ENCODE peak calls at places on chromosomes 11 and 22, in ten cellular contexts. One of them, this sample, is unnamed.

GRCh38 chr11:72573380-72573949 is 100.8 kb downstream of the PDE2A start:
- DNase-seq in ovary: no peak
- DNase-seq in adrenal gland: no peak
- DNase-seq in WERI-Rb-1: peak; percentile 65
- DNase-seq in testis: peak; percentile 41
- DNase-seq in tibial nerve: no peak
- DNase-seq in uterus: no peak
- DNase-seq in astrocyte of the spinal cord: peak; percentile 12
- DNase-seq in cardiac muscle cell: peak; percentile 43
- DNase-seq in choroid plexus epithelial cell: peak; percentile 58
- DNase-seq in this sample: peak; percentile 36

GRCh38 chr11:12765428-12765827 is 91.2 kb downstream of the TEAD1 start:
- DNase-seq in choroid plexus epithelial cell: peak; percentile 67
- DNase-seq in astrocyte of the spinal cord: peak; percentile 66
- DNase-seq in WERI-Rb-1: peak; percentile 31
- DNase-seq in tibial nerve: no peak
- DNase-seq in testis: no peak
- DNase-seq in uterus: no peak
- DNase-seq in cardiac muscle cell: no peak
- DNase-seq in ovary: peak; percentile 73
- DNase-seq in adrenal gland: no peak
- DNase-seq in this sample: no peak

GRCh38 chr11:46895821-46896220 is 22.5 kb downstream of the LRP4 start:
- DNase-seq in astrocyte of the spinal cord: peak; percentile 35
- DNase-seq in ovary: no peak
- DNase-seq in uterus: no peak
- DNase-seq in tibial nerve: no peak
- DNase-seq in cardiac muscle cell: no peak
- DNase-seq in testis: peak; percentile 65
- DNase-seq in choroid plexus epithelial cell: no peak
- DNase-seq in adrenal gland: peak; percentile 41
- DNase-seq in WERI-Rb-1: no peak
- DNase-seq in this sample: no peak

GRCh38 chr11:43992138-43992537 is 49.7 kb downstream of the C11orf96 start:
- DNase-seq in cardiac muscle cell: no peak
- DNase-seq in uterus: no peak
- DNase-seq in testis: no peak
- DNase-seq in ovary: no peak
- DNase-seq in astrocyte of the spinal cord: no peak
- DNase-seq in tibial nerve: no peak
- DNase-seq in adrenal gland: no peak
- DNase-seq in choroid plexus epithelial cell: no peak
- DNase-seq in WERI-Rb-1: peak; percentile 90
- DNase-seq in this sample: no peak

GRCh38 chr11:62796281-62796680 is 4.5 kb upstream of the TMEM223 start:
- DNase-seq in astrocyte of the spinal cord: no peak
- DNase-seq in cardiac muscle cell: no peak
- DNase-seq in WERI-Rb-1: no peak
- DNase-seq in tibial nerve: no peak
- DNase-seq in uterus: no peak
- DNase-seq in testis: no peak
- DNase-seq in ovary: no peak
- DNase-seq in choroid plexus epithelial cell: no peak
- DNase-seq in adrenal gland: no peak
- DNase-seq in this sample: no peak

GRCh38 chr11:113705871-113706654 is at the start of gene TMPRSS5:
- DNase-seq in WERI-Rb-1: no peak
- DNase-seq in ovary: no peak
- DNase-seq in uterus: no peak
- DNase-seq in tibial nerve: no peak
- DNase-seq in cardiac muscle cell: no peak
- DNase-seq in choroid plexus epithelial cell: no peak
- DNase-seq in adrenal gland: no peak
- DNase-seq in astrocyte of the spinal cord: no peak
- DNase-seq in testis: no peak
- DNase-seq in this sample: no peak

GRCh38 chr11:133835258-133836075 is 9.8 kb downstream of the SPATA19 start:
- DNase-seq in adrenal gland: peak; percentile 62
- DNase-seq in choroid plexus epithelial cell: peak; percentile 45
- DNase-seq in WERI-Rb-1: peak; percentile 69
- DNase-seq in cardiac muscle cell: peak; percentile 69
- DNase-seq in ovary: no peak
- DNase-seq in tibial nerve: peak; percentile 40
- DNase-seq in astrocyte of the spinal cord: peak; percentile 29
- DNase-seq in uterus: no peak
- DNase-seq in testis: peak; percentile 66
- DNase-seq in this sample: peak; percentile 73

GRCh38 chr22:37173709-37174108 is 14.3 kb downstream of the C1QTNF6 start:
- DNase-seq in cardiac muscle cell: peak; percentile 85
- DNase-seq in tibial nerve: peak; percentile 67
- DNase-seq in adrenal gland: peak; percentile 56
- DNase-seq in WERI-Rb-1: no peak
- DNase-seq in testis: no peak
- DNase-seq in ovary: no peak
- DNase-seq in uterus: peak; percentile 31
- DNase-seq in choroid plexus epithelial cell: peak; percentile 26
- DNase-seq in astrocyte of the spinal cord: no peak
- DNase-seq in this sample: no peak

DNA sequence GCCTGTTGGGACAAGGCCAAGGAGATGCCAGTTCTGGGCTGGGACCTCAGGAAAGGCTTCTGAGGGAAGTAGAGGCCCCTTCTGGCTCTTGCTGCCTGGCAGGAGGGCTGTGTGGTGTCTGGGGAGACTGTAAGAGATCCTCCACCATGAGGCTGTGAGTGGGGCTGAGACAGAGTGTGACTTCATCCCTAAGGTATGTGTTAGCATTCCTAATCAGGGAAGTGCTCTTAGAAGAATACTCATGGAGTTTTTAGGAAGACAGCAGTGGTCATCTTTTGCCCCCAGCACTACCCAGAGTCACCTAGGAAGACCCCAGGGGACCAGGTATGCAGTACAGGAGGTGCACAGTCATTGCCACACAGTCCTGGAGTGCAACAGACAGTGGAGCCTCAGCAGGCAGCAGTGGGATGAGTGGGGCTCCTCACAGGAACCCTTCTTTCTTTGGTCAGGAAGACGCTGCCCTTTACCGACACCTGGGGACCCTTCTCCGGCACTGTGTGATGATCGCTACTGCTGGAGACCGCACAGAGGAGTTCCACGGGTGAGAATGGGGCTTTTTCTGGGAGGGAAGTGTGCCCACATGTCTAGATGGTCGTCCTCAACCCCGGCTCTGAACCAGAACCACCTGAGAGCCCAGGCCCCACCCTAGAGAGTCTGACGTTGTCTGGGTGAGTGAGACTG is 2.8 kb downstream of the RIC8A start:
- DNase-seq in WERI-Rb-1: no peak
- DNase-seq in adrenal gland: peak; percentile 17
- DNase-seq in testis: peak; percentile 11
- DNase-seq in cardiac muscle cell: peak; percentile 66
- DNase-seq in astrocyte of the spinal cord: peak; percentile 65
- DNase-seq in tibial nerve: no peak
- DNase-seq in ovary: peak; percentile 24
- DNase-seq in uterus: no peak
- DNase-seq in choroid plexus epithelial cell: peak; percentile 89
- DNase-seq in this sample: no peak
- H3K4me3 ChIP-seq in WERI-Rb-1: no peak overlapping the region
- H3K4me3 ChIP-seq in adrenal gland: no peak overlapping the region
- H3K4me3 ChIP-seq in testis: no peak overlapping the region
- H3K4me3 ChIP-seq in cardiac muscle cell: no peak overlapping the region
- H3K4me3 ChIP-seq in astrocyte of the spinal cord: peak overlapping the region; percentile 90
- H3K4me3 ChIP-seq in tibial nerve: no peak overlapping the region
- H3K4me3 ChIP-seq in ovary: no peak overlapping the region
- H3K4me3 ChIP-seq in uterus: peak overlapping the region; percentile 92
- H3K4me3 ChIP-seq in choroid plexus epithelial cell: peak overlapping the region; percentile 96
- H3K4me3 ChIP-seq in this sample: no peak overlapping the region

GRCh38 chr11:118872403-118872821 is 11.3 kb upstream of the CXCR5 start:
- DNase-seq in cardiac muscle cell: no peak
- DNase-seq in astrocyte of the spinal cord: no peak
- DNase-seq in adrenal gland: no peak
- DNase-seq in ovary: peak; percentile 70
- DNase-seq in WERI-Rb-1: no peak
- DNase-seq in tibial nerve: no peak
- DNase-seq in testis: peak; percentile 28
- DNase-seq in uterus: no peak
- DNase-seq in choroid plexus epithelial cell: no peak
- DNase-seq in this sample: peak; percentile 88

GRCh38 chr11:118873804-118874203 is 9.9 kb upstream of the CXCR5 start:
- DNase-seq in astrocyte of the spinal cord: no peak
- DNase-seq in uterus: no peak
- DNase-seq in WERI-Rb-1: no peak
- DNase-seq in tibial nerve: no peak
- DNase-seq in choroid plexus epithelial cell: no peak
- DNase-seq in ovary: no peak
- DNase-seq in testis: no peak
- DNase-seq in cardiac muscle cell: no peak
- DNase-seq in adrenal gland: no peak
- DNase-seq in this sample: no peak

GRCh38 chr11:118876261-118876660 is 7.4 kb upstream of the CXCR5 start:
- DNase-seq in choroid plexus epithelial cell: no peak
- DNase-seq in testis: no peak
- DNase-seq in cardiac muscle cell: no peak
- DNase-seq in tibial nerve: no peak
- DNase-seq in adrenal gland: no peak
- DNase-seq in uterus: no peak
- DNase-seq in WERI-Rb-1: no peak
- DNase-seq in astrocyte of the spinal cord: no peak
- DNase-seq in ovary: no peak
- DNase-seq in this sample: no peak

GRCh38 chr11:118868659-118869058 is 15.0 kb upstream of the CXCR5 start:
- DNase-seq in uterus: no peak
- DNase-seq in choroid plexus epithelial cell: no peak
- DNase-seq in tibial nerve: no peak
- DNase-seq in testis: no peak
- DNase-seq in WERI-Rb-1: no peak
- DNase-seq in cardiac muscle cell: no peak
- DNase-seq in adrenal gland: no peak
- DNase-seq in astrocyte of the spinal cord: no peak
- DNase-seq in ovary: no peak
- DNase-seq in this sample: no peak

GRCh38 chr11:118870396-118871343 is 13.0 kb upstream of the CXCR5 start:
- DNase-seq in ovary: peak; percentile 50
- DNase-seq in uterus: peak; percentile 65
- DNase-seq in astrocyte of the spinal cord: no peak
- DNase-seq in tibial nerve: peak; percentile 65
- DNase-seq in adrenal gland: peak; percentile 53
- DNase-seq in WERI-Rb-1: no peak
- DNase-seq in choroid plexus epithelial cell: peak; percentile 68
- DNase-seq in cardiac muscle cell: peak; percentile 54
- DNase-seq in testis: no peak
- DNase-seq in this sample: peak; percentile 76
- TF ChIP-seq CTCF in ovary: no peak
- TF ChIP-seq CTCF in uterus: no peak
- TF ChIP-seq CTCF in astrocyte of the spinal cord: peak; percentile 10
- TF ChIP-seq CTCF in tibial nerve: no peak
- TF ChIP-seq CTCF in adrenal gland: peak; percentile 25
- TF ChIP-seq CTCF in WERI-Rb-1: no peak
- TF ChIP-seq CTCF in choroid plexus epithelial cell: peak; percentile 46
- TF ChIP-seq CTCF in cardiac muscle cell: peak; percentile 29
- TF ChIP-seq CTCF in testis: no peak
- TF ChIP-seq CTCF in this sample: no peak

GRCh38 chr11:6400431-6401345 is 10.4 kb downstream of the SMPD1 start:
- DNase-seq in cardiac muscle cell: no peak
- DNase-seq in adrenal gland: no peak
- DNase-seq in tibial nerve: no peak
- DNase-seq in ovary: no peak
- DNase-seq in testis: no peak
- DNase-seq in choroid plexus epithelial cell: no peak
- DNase-seq in uterus: no peak
- DNase-seq in WERI-Rb-1: no peak
- DNase-seq in astrocyte of the spinal cord: no peak
- DNase-seq in this sample: no peak

GRCh38 chr11:6401439-6401838 is 11.2 kb downstream of the SMPD1 start:
- DNase-seq in cardiac muscle cell: no peak
- DNase-seq in uterus: no peak
- DNase-seq in choroid plexus epithelial cell: no peak
- DNase-seq in tibial nerve: no peak
- DNase-seq in astrocyte of the spinal cord: no peak
- DNase-seq in ovary: no peak
- DNase-seq in adrenal gland: no peak
- DNase-seq in WERI-Rb-1: no peak
- DNase-seq in testis: no peak
- DNase-seq in this sample: no peak

GRCh38 chr11:6403539-6403938 is 13.3 kb downstream of the SMPD1 start:
- DNase-seq in tibial nerve: no peak
- DNase-seq in choroid plexus epithelial cell: no peak
- DNase-seq in ovary: no peak
- DNase-seq in adrenal gland: no peak
- DNase-seq in uterus: no peak
- DNase-seq in astrocyte of the spinal cord: no peak
- DNase-seq in testis: no peak
- DNase-seq in WERI-Rb-1: no peak
- DNase-seq in cardiac muscle cell: no peak
- DNase-seq in this sample: no peak

GRCh38 chr11:6402061-6402470 is 11.8 kb downstream of the SMPD1 start:
- DNase-seq in ovary: no peak
- DNase-seq in astrocyte of the spinal cord: no peak
- DNase-seq in choroid plexus epithelial cell: no peak
- DNase-seq in tibial nerve: no peak
- DNase-seq in uterus: no peak
- DNase-seq in cardiac muscle cell: no peak
- DNase-seq in testis: no peak
- DNase-seq in adrenal gland: no peak
- DNase-seq in WERI-Rb-1: no peak
- DNase-seq in this sample: peak; percentile 45

GRCh38 chr11:6402561-6402981 is 12.3 kb downstream of the SMPD1 start:
- DNase-seq in astrocyte of the spinal cord: no peak
- DNase-seq in cardiac muscle cell: no peak
- DNase-seq in ovary: no peak
- DNase-seq in uterus: no peak
- DNase-seq in choroid plexus epithelial cell: peak; percentile 39
- DNase-seq in adrenal gland: no peak
- DNase-seq in tibial nerve: no peak
- DNase-seq in testis: no peak
- DNase-seq in WERI-Rb-1: no peak
- DNase-seq in this sample: peak; percentile 89
- H3K4me3 ChIP-seq in astrocyte of the spinal cord: no peak overlapping the region
- H3K4me3 ChIP-seq in cardiac muscle cell: no peak overlapping the region
- H3K4me3 ChIP-seq in ovary: no peak overlapping the region
- H3K4me3 ChIP-seq in uterus: no peak overlapping the region
- H3K4me3 ChIP-seq in choroid plexus epithelial cell: no peak overlapping the region
- H3K4me3 ChIP-seq in adrenal gland: no peak overlapping the region
- H3K4me3 ChIP-seq in tibial nerve: no peak overlapping the region
- H3K4me3 ChIP-seq in testis: no peak overlapping the region
- H3K4me3 ChIP-seq in WERI-Rb-1: no peak overlapping the region
- H3K4me3 ChIP-seq in this sample: peak overlapping the region; percentile 11

GRCh38 chr11:74091549-74091948 is 79.3 kb downstream of the C2CD3 start:
- DNase-seq in uterus: no peak
- DNase-seq in astrocyte of the spinal cord: no peak
- DNase-seq in choroid plexus epithelial cell: no peak
- DNase-seq in testis: no peak
- DNase-seq in cardiac muscle cell: no peak
- DNase-seq in tibial nerve: no peak
- DNase-seq in adrenal gland: no peak
- DNase-seq in ovary: no peak
- DNase-seq in WERI-Rb-1: no peak
- DNase-seq in this sample: no peak

GRCh38 chr11:74094393-74094792 is 76.4 kb downstream of the C2CD3 start:
- DNase-seq in adrenal gland: no peak
- DNase-seq in cardiac muscle cell: no peak
- DNase-seq in testis: no peak
- DNase-seq in ovary: no peak
- DNase-seq in uterus: no peak
- DNase-seq in WERI-Rb-1: no peak
- DNase-seq in tibial nerve: no peak
- DNase-seq in choroid plexus epithelial cell: no peak
- DNase-seq in astrocyte of the spinal cord: no peak
- DNase-seq in this sample: no peak

GRCh38 chr11:74086242-74086884 is 77.5 kb upstream of the UCP3 start:
- DNase-seq in astrocyte of the spinal cord: no peak
- DNase-seq in choroid plexus epithelial cell: peak; percentile 63
- DNase-seq in cardiac muscle cell: no peak
- DNase-seq in tibial nerve: no peak
- DNase-seq in uterus: no peak
- DNase-seq in WERI-Rb-1: no peak
- DNase-seq in testis: no peak
- DNase-seq in adrenal gland: no peak
- DNase-seq in ovary: no peak
- DNase-seq in this sample: no peak

GRCh38 chr11:74092425-74092824 is 78.4 kb downstream of the C2CD3 start:
- DNase-seq in WERI-Rb-1: no peak
- DNase-seq in choroid plexus epithelial cell: no peak
- DNase-seq in uterus: no peak
- DNase-seq in astrocyte of the spinal cord: no peak
- DNase-seq in ovary: no peak
- DNase-seq in tibial nerve: no peak
- DNase-seq in adrenal gland: no peak
- DNase-seq in testis: no peak
- DNase-seq in cardiac muscle cell: no peak
- DNase-seq in this sample: no peak

DNA sequence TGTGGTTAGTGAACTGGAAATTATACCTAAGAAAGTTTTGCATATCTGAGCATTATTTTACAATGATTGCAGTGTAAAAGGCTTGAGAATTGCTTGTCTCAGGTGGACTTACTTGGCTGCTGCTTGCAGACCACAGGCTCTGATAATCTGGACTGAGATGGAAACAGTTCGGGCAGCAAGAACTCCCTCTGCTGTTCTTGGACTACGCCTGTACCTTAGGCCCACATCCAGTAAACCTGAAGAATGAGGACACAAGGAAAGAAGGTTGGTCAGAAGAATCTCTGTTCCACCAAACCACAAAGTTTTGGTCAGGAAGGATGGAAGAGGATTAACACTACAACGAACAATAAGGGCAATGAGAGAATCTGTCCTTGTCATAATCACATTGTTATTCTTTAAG is 80.1 kb downstream of the C2CD3 start:
- DNase-seq in cardiac muscle cell: peak; percentile 33
- DNase-seq in uterus: no peak
- DNase-seq in ovary: no peak
- DNase-seq in testis: no peak
- DNase-seq in tibial nerve: no peak
- DNase-seq in WERI-Rb-1: peak; percentile 10
- DNase-seq in adrenal gland: no peak
- DNase-seq in choroid plexus epithelial cell: peak; percentile 73
- DNase-seq in astrocyte of the spinal cord: no peak
- DNase-seq in this sample: peak; percentile 14
- TF ChIP-seq CTCF in cardiac muscle cell: peak; percentile 25
- TF ChIP-seq CTCF in uterus: no peak
- TF ChIP-seq CTCF in ovary: no peak
- TF ChIP-seq CTCF in testis: no peak
- TF ChIP-seq CTCF in tibial nerve: no peak
- TF ChIP-seq CTCF in WERI-Rb-1: peak; percentile 48
- TF ChIP-seq CTCF in adrenal gland: no peak
- TF ChIP-seq CTCF in choroid plexus epithelial cell: peak; percentile 69
- TF ChIP-seq CTCF in astrocyte of the spinal cord: peak; percentile 37
- TF ChIP-seq CTCF in this sample: no peak